ENCODE peak calls at places on chromosomes 16 and 17, in nine cellular contexts. N is mucosa of descending colon; B is GM12864; Y is hepatocyte; U is Calu3; R is AG09309; O is B cell; C is CD4-positive, alpha-beta T cell; F is natural killer cell. A is an unnamed sample.
A peak's percentile ranks its signal among the peaks of the same experiment; 100 is the strongest.

GRCh38 chr16:1003551-1004347 is 22.2 kb downstream of the SOX8 start:
- DNase-seq in N (no peak), B (no peak), Y (no peak), U (no peak), R (no peak), O (no peak), C (peak; percentile 44), F (no peak), A (no peak)

GRCh38 chr16:54425068-54425467 is 138.5 kb upstream of the IRX3 start:
- DNase-seq in N (no peak), B (no peak), Y (no peak), U (no peak), R (no peak), O (no peak), C (no peak), F (no peak), A (no peak)

GRCh38 chr17:72465191-72466024 is 344.6 kb downstream of the SOX9 start:
- DNase-seq in N (peak; percentile 74), B (no peak), Y (peak; percentile 90), U (peak; percentile 86), R (peak; percentile 67), O (no peak), C (no peak), F (no peak), A (no peak)

GRCh38 chr17:81558941-81559806 is 7.0 kb upstream of the FAAP100 start:
- DNase-seq in N (no peak), B (no peak), Y (no peak), U (no peak), R (no peak), O (no peak), C (no peak), F (no peak), A (no peak)

GRCh38 chr17:77560417-77560816 is 398.1 kb upstream of the TNRC6C start:
- DNase-seq in N (no peak), B (no peak), Y (no peak), U (no peak), R (no peak), O (no peak), C (no peak), F (no peak), A (no peak)

GRCh38 chr16:69093974-69094373 is 11.5 kb upstream of the HAS3 start:
- DNase-seq in N (no peak), B (no peak), Y (no peak), U (no peak), R (no peak), O (no peak), C (no peak), F (no peak), A (no peak)

GRCh38 chr17:38741443-38741842 is 6.7 kb downstream of the PCGF2 start:
- DNase-seq in N (no peak), B (no peak), Y (no peak), U (no peak), R (no peak), O (no peak), C (no peak), F (no peak), A (no peak)

GRCh38 chr17:14297161-14297851 is 3.6 kb upstream of the HS3ST3B1 start:
- DNase-seq in N (peak; percentile 54), B (no peak), Y (peak; percentile 80), U (peak; percentile 55), R (no peak), O (no peak), C (no peak), F (peak; percentile 37), A (no peak)

GRCh38 chr16:11328172-11329079 is 16.8 kb upstream of the RMI2 start:
- DNase-seq in N (peak; percentile 80), B (peak; percentile 94), Y (peak; percentile 78), U (peak; percentile 58), R (peak; percentile 80), O (peak; percentile 91), C (peak; percentile 44), F (no peak), A (peak; percentile 72)

GRCh38 chr17:46822388-46822921 is 4.0 kb upstream of the WNT3 start:
- DNase-seq in N (no peak), B (no peak), Y (no peak), U (peak; percentile 87), R (no peak), O (no peak), C (no peak), F (no peak), A (no peak)

GRCh38 chr17:58529275-58529674 is 14.8 kb upstream of the MTMR4 start:
- DNase-seq in N (no peak), B (no peak), Y (no peak), U (no peak), R (no peak), O (no peak), C (no peak), F (no peak), A (no peak)

GRCh38 chr17:74390680-74391653 is 23.7 kb downstream of the GPR142 start:
- DNase-seq in N (peak; percentile 21), B (no peak), Y (no peak), U (no peak), R (no peak), O (no peak), C (no peak), F (no peak), A (no peak)

GRCh38 chr16:27369806-27370205 is 32.2 kb upstream of the IL21R start:
- DNase-seq in N (no peak), B (no peak), Y (no peak), U (no peak), R (no peak), O (no peak), C (no peak), F (no peak), A (no peak)

GRCh38 chr16:27367463-27368357 is 34.3 kb upstream of the IL21R start:
- DNase-seq in N (peak; percentile 92), B (peak; percentile 78), Y (peak; percentile 86), U (peak; percentile 89), R (no peak), O (peak; percentile 93), C (peak; percentile 71), F (peak; percentile 73), A (peak; percentile 80)

GRCh38 chr16:27366687-27367462 is 35.1 kb upstream of the IL21R start:
- DNase-seq in N (no peak), B (no peak), Y (no peak), U (no peak), R (no peak), O (peak; percentile 46), C (no peak), F (peak; percentile 33), A (no peak)

GRCh38 chr16:27370318-27370717 is 31.7 kb upstream of the IL21R start:
- DNase-seq in N (no peak), B (no peak), Y (no peak), U (no peak), R (no peak), O (no peak), C (no peak), F (no peak), A (no peak)

GRCh38 chr16:27368358-27368722 is 33.6 kb upstream of the IL21R start:
- DNase-seq in N (no peak), B (no peak), Y (no peak), U (no peak), R (no peak), O (no peak), C (no peak), F (no peak), A (no peak)
- TF ChIP-seq CTCF in N (no peak), B (no peak), Y (no peak), U (no peak), R (no peak), O (peak; percentile 63), C (no peak), F (peak; percentile 17), A (peak; percentile 50)

GRCh38 chr17:29115906-29116651 is 64.1 kb downstream of the MYO18A start:
- DNase-seq in N (no peak), B (no peak), Y (peak; percentile 52), U (peak; percentile 47), R (no peak), O (no peak), C (no peak), F (no peak), A (no peak)
- TF ChIP-seq CTCF in N (no peak), B (peak; percentile 40), Y (peak; percentile 34), U (peak; percentile 61), R (peak; percentile 59), O (no peak), C (no peak), F (peak; percentile 26), A (peak; percentile 65)

DNA sequence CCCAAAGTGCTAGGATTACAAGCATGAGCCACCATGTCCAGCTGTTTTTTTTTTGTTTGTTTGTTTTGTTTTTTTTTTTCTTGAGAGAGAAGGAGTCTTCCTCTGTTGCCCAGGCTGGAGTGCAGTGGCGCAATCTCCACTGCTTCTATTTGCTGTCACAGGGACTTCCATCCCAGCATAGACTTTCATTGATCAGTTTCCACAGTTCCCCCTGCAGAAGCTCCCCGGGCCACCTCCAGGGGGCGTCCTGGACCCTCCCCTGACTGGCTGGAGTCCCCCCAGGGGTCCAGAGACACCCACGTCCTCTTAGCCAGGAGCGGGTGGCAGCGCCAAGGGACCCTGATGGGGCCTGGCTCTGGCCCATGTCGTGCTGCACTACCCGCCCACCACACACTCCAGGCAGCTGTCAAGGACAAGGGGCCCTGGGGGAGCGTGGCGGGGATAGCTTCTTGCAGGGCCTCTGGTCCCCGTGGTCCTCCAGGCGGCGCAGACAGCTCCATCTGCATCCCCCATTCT is 3.1 kb upstream of the NPW start:
- DNase-seq in N (no peak), B (no peak), Y (no peak), U (peak; percentile 36), R (no peak), O (no peak), C (no peak), F (no peak), A (no peak)
- TF ChIP-seq CTCF in N (no peak), B (peak; percentile 62), Y (peak; percentile 35), U (peak; percentile 71), R (peak; percentile 36), O (peak; percentile 51), C (peak; percentile 33), F (no peak), A (peak; percentile 54)

GRCh38 chr17:5667871-5668270 is 83.6 kb upstream of the NLRP1 start:
- DNase-seq in N (no peak), B (no peak), Y (no peak), U (no peak), R (no peak), O (no peak), C (no peak), F (no peak), A (no peak)
- TF ChIP-seq CTCF in N (no peak), B (peak; percentile 48), Y (no peak), U (no peak), R (peak; percentile 5), O (no peak), C (no peak), F (no peak), A (peak; percentile 34)

DNA sequence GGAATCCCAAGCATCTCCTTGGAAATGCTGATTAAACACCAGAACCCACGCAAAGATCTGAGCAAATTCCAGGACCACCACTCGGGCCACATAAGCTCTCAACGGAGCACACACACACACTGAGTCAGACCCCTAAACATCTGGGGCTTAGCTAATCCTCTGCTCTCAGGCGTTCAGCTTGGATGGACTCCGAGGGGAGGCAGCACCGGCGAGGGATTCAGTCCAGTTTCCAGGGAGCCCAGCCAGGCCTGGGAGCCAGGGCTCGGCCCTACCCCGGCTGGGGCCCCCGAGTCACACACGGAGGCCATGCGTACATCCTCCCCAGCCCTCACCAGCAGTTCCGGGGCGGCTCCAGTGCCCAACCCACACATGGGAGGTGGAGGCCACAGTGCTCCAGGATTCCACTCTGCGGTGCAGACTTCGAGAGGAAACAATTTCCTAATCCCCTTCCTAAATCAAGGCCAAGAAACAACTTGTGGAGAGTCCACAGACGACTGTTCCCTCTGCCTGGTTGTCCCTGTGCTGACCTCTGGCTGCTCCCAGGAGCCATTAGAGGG is 70.5 kb downstream of the GAS7 start:
- DNase-seq in N (peak; percentile 83), B (no peak), Y (peak; percentile 88), U (no peak), R (peak; percentile 88), O (no peak), C (no peak), F (no peak), A (peak; percentile 60)
- TF ChIP-seq CTCF in N (no peak), B (no peak), Y (no peak), U (no peak), R (no peak), O (no peak), C (no peak), F (no peak), A (no peak)